ENCODE peak calls at places on chromosomes 1 and 21, in four cellular contexts. G, C, O and F are unnamed samples.

GRCh38 chr1:10510520-10511493 is 36.1 kb downstream of the PEX14 start:
- DNase-seq in C (no peak), G (peak; percentile 90), O (peak; percentile 44), F (no peak)

GRCh38 chr1:32486463-32487113 is 21.7 kb downstream of the ZBTB8B start:
- DNase-seq in O (peak; percentile 33), C (no peak), G (no peak), F (no peak)

GRCh38 chr1:108503062-108503740 is 53.1 kb downstream of the NBPF6 start:
- DNase-seq in O (no peak), C (no peak), G (no peak), F (no peak)

GRCh38 chr1:214281902-214282695 is 1.1 kb downstream of the SMYD2 start:
- DNase-seq in G (no peak), C (no peak), O (peak; percentile 52), F (no peak)

GRCh38 chr1:216368249-216368648 is 55.0 kb downstream of the USH2A start:
- DNase-seq in C (no peak), G (no peak), O (no peak), F (no peak)

GRCh38 chr21:34886554-34887385 is 162.3 kb downstream of the RUNX1 start:
- DNase-seq in C (no peak), O (peak; percentile 37), G (no peak), F (peak; percentile 89)

GRCh38 chr1:24351918-24352637 is 32.9 kb downstream of the GRHL3 start:
- DNase-seq in C (no peak), G (no peak), O (no peak), F (no peak)

GRCh38 chr1:162552684-162553252 is 8.8 kb upstream of the UAP1 start:
- DNase-seq in G (no peak), C (no peak), O (no peak), F (no peak)

GRCh38 chr1:245332085-245332484 is 177.3 kb downstream of the KIF26B start:
- DNase-seq in G (no peak), C (no peak), O (no peak), F (no peak)

GRCh38 chr1:198253259-198253658 is 96.5 kb downstream of the NEK7 start:
- DNase-seq in O (no peak), C (no peak), G (no peak), F (no peak)

GRCh38 chr1:231853588-231854207 is 227.1 kb downstream of the DISC1 start:
- DNase-seq in O (no peak), G (no peak), C (no peak), F (no peak)

GRCh38 chr1:68320349-68320748 is 88.0 kb upstream of the WLS start:
- DNase-seq in O (no peak), C (no peak), G (no peak), F (no peak)

GRCh38 chr21:42864812-42865211 is 14.5 kb downstream of the WDR4 start:
- DNase-seq in G (no peak), O (no peak), C (no peak), F (no peak)

DNA sequence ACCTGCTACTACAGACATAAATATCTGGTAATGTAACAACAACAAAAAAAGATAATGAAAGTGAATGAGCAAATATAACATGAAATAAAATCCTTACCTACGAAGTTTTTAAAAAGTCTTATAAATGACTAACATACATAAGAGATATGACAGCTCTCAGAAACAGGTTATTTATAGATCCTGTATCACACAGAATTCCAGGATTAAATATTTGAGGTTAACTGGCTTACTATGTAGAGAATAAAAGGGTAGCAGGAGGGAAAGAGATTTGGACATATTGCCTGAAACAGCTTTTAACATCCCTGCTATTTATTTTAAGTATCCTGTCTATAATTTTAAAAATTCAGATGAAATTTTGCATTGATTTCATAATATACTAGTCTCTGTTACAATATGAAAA is 16.3 kb downstream of the MYSM1 start:
- DNase-seq in C (no peak), G (no peak), O (no peak), F (no peak)
- H3K4me3 ChIP-seq in C (no peak overlapping the region), G (no peak overlapping the region), O (no peak overlapping the region), F (no peak overlapping the region)

DNA sequence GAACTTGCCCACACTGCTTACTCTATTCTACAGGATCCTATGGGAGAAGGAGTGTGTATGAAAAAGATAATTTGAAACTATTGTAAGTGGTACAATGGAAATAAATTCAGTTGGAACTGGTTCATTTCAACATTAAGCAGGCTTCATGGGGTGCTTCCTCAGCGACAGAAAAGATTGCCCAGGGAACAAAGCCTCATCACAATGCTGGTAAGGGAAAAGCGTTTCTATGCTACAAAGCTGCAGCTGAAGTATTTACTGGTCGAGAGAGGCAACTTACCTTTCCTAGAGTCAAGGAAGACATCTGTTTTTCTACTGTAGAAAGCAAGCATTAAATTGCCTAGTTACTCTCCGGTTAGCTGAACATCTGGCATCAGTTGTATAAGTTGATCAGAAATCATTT is 568.2 kb upstream of the ZP4 start:
- DNase-seq in C (no peak), G (no peak), O (no peak), F (no peak)
- TF ChIP-seq POLR2AphosphoS5 in C (no peak), G (no peak), O (no peak), F (no peak)

GRCh38 chr21:33544451-33544850 is 1.6 kb downstream of the SON start:
- DNase-seq in G (no peak), C (no peak), O (no peak), F (no peak)
- H3K4me3 ChIP-seq in G (peak overlapping the region; percentile 69), C (peak overlapping the region; percentile 78), O (peak overlapping the region; percentile 97), F (peak overlapping the region; percentile 90)

DNA sequence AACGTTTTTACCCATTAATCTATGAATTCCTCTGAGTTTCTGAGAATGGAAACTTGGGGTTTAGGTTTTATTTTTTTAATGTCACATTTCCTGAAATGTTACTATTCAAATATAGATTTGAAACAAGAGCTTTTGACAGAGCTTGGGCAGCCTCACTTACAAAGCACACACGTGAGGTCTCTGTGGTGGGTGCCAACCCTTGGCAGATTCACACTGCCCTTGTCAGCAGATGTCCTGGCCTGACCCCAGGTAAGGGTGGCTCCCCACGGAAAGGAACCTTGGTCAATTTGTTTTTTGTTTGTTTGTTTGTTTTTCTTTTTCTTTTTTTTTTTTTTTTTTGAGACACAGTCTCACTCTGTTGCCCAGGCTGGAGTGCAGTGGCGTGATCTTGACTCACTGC is 53.5 kb downstream of the FAAP20 start:
- DNase-seq in C (no peak), O (no peak), G (no peak), F (no peak)
- TF ChIP-seq POLR2AphosphoS5 in C (no peak), O (no peak), G (no peak), F (no peak)

GRCh38 chr1:59151860-59152259 is 145.0 kb upstream of the FGGY start:
- DNase-seq in O (no peak), G (no peak), C (no peak), F (no peak)

GRCh38 chr1:59154406-59154805 is 142.5 kb upstream of the FGGY start:
- DNase-seq in G (no peak), O (no peak), C (no peak), F (no peak)

GRCh38 chr1:59151387-59151761 is 145.5 kb upstream of the FGGY start:
- DNase-seq in C (no peak), G (no peak), O (no peak), F (no peak)

GRCh38 chr1:59149435-59149834 is 147.5 kb upstream of the FGGY start:
- DNase-seq in O (no peak), G (no peak), C (no peak), F (no peak)

GRCh38 chr1:59150537-59151386 is 146.1 kb upstream of the FGGY start:
- DNase-seq in G (peak; percentile 91), C (peak; percentile 47), O (peak; percentile 68), F (no peak)
- H3K4me3 ChIP-seq in G (peak overlapping the region; percentile 38), C (peak overlapping the region; percentile 28), O (no peak overlapping the region), F (no peak overlapping the region)

GRCh38 chr1:40450491-40451237 is 388 bp downstream of the ZFP69B start:
- DNase-seq in C (no peak), G (peak; percentile 42), O (peak; percentile 33), F (peak; percentile 75)
- TF ChIP-seq POLR2AphosphoS5 in C (no peak), G (no peak), O (no peak), F (peak; percentile 13)